ENCODE peak calls at places on chromosome 6, in six cellular contexts. C is MV-4-11, W is EH, E is neural crest cell, M is KG1, K is T follicular helper cell. T is an unnamed sample.

GRCh38 chr6:129598244-129599187 is 111.5 kb downstream of the ARHGAP18 start:
- DNase-seq in C (peak; percentile 60), W (peak; percentile 75), E (peak; percentile 9), M (peak; percentile 79), K (no peak), T (no peak)

GRCh38 chr6:138588805-138589434 is 89.6 kb upstream of the NHSL1 start:
- DNase-seq in C (peak; percentile 61), W (peak; percentile 78), E (peak; percentile 69), M (peak; percentile 29), K (no peak), T (peak; percentile 65)

GRCh38 chr6:68094070-68094469 is 541.0 kb upstream of the ADGRB3 start:
- DNase-seq in C (peak; percentile 80), W (no peak), E (no peak), M (no peak), K (no peak), T (no peak)

GRCh38 chr6:36120539-36120938 is 9.8 kb upstream of the MAPK13 start:
- DNase-seq in C (peak; percentile 34), W (no peak), E (no peak), M (no peak), K (peak; percentile 69), T (no peak)

GRCh38 chr6:35158520-35158919 is 17.4 kb upstream of the TCP11 start:
- DNase-seq in C (no peak), W (no peak), E (no peak), M (no peak), K (no peak), T (no peak)

GRCh38 chr6:142146828-142147662 is at the start of the genes NMBR and VTA1:
- DNase-seq in C (peak; percentile 99), W (peak; percentile 99), E (peak; percentile 89), M (peak; percentile 85), K (peak; percentile 97), T (peak; percentile 95)

GRCh38 chr6:10170816-10171215 is 244.1 kb downstream of the TFAP2A start:
- DNase-seq in C (no peak), W (no peak), E (no peak), M (no peak), K (no peak), T (no peak)

GRCh38 chr6:112939543-112939942 is 592.4 kb downstream of the RFPL4B start:
- DNase-seq in C (no peak), W (no peak), E (no peak), M (no peak), K (no peak), T (no peak)

GRCh38 chr6:3252369-3252768 is 6.4 kb upstream of the PSMG4 start:
- DNase-seq in C (no peak), W (no peak), E (no peak), M (no peak), K (no peak), T (no peak)

GRCh38 chr6:35787266-35788218 is 6.7 kb downstream of the CLPSL1 start:
- DNase-seq in C (no peak), W (no peak), E (no peak), M (no peak), K (no peak), T (no peak)

GRCh38 chr6:144331610-144332009 is 46.5 kb downstream of the UTRN start:
- DNase-seq in C (no peak), W (peak; percentile 94), E (no peak), M (no peak), K (no peak), T (no peak)